ENCODE peak calls at places on chromosomes 3 and 15, in four cellular contexts. One of them, this sample, is unnamed.

GRCh38 chr3:150080058-150080730 is 109.5 kb upstream of the PFN2 start:
- DNase-seq in HCT116: no peak
- DNase-seq in mammary epithelial cell: no peak
- DNase-seq in MM.1S: no peak
- DNase-seq in this sample: no peak

GRCh38 chr15:44726568-44727461 is 9.5 kb upstream of the TRIM69 start:
- DNase-seq in HCT116: peak
- DNase-seq in mammary epithelial cell: peak
- DNase-seq in MM.1S: peak
- DNase-seq in this sample: peak

GRCh38 chr15:56052389-56053045 is 59.1 kb upstream of the NEDD4 start:
- DNase-seq in HCT116: peak
- DNase-seq in mammary epithelial cell: peak
- DNase-seq in MM.1S: peak
- DNase-seq in this sample: peak

GRCh38 chr3:59469948-59470723 is 420.3 kb upstream of the CFAP20DC start:
- DNase-seq in HCT116: no peak
- DNase-seq in mammary epithelial cell: peak
- DNase-seq in MM.1S: peak
- DNase-seq in this sample: peak

GRCh38 chr15:63322541-63322940 is 45.1 kb downstream of the APH1B start:
- DNase-seq in HCT116: no peak
- DNase-seq in mammary epithelial cell: no peak
- DNase-seq in MM.1S: no peak
- DNase-seq in this sample: no peak

GRCh38 chr3:32380097-32380496 is 11.6 kb upstream of the CMTM7 start:
- DNase-seq in HCT116: no peak
- DNase-seq in mammary epithelial cell: no peak
- DNase-seq in MM.1S: no peak
- DNase-seq in this sample: no peak

GRCh38 chr15:78077053-78077859 is at the start of gene TBC1D2B:
- DNase-seq in HCT116: no peak
- DNase-seq in mammary epithelial cell: peak
- DNase-seq in MM.1S: peak
- DNase-seq in this sample: no peak

GRCh38 chr15:47802216-47802615 is 84.9 kb downstream of the SEMA6D start:
- DNase-seq in HCT116: no peak
- DNase-seq in mammary epithelial cell: no peak
- DNase-seq in MM.1S: no peak
- DNase-seq in this sample: no peak

GRCh38 chr3:10932596-10932995 is 60.0 kb upstream of the SLC6A1 start:
- DNase-seq in HCT116: no peak
- DNase-seq in mammary epithelial cell: no peak
- DNase-seq in MM.1S: no peak
- DNase-seq in this sample: no peak

GRCh38 chr3:5128861-5129260 is 6.8 kb downstream of the ARL8B start:
- DNase-seq in HCT116: no peak
- DNase-seq in mammary epithelial cell: no peak
- DNase-seq in MM.1S: no peak
- DNase-seq in this sample: no peak

GRCh38 chr3:35639251-35640185 is at the start of gene ARPP21:
- DNase-seq in HCT116: no peak
- DNase-seq in mammary epithelial cell: no peak
- DNase-seq in MM.1S: peak
- DNase-seq in this sample: peak

GRCh38 chr3:18445421-18446066 is 20.4 kb upstream of the SATB1 start:
- DNase-seq in HCT116: no peak
- DNase-seq in mammary epithelial cell: no peak
- DNase-seq in MM.1S: no peak
- DNase-seq in this sample: no peak

GRCh38 chr3:4655145-4656045 is 162.2 kb downstream of the ITPR1 start:
- DNase-seq in HCT116: no peak
- DNase-seq in mammary epithelial cell: no peak
- DNase-seq in MM.1S: no peak
- DNase-seq in this sample: no peak

GRCh38 chr15:64699767-64700388 is 75.5 kb downstream of the RBPMS2 start:
- DNase-seq in HCT116: no peak
- DNase-seq in mammary epithelial cell: peak
- DNase-seq in MM.1S: no peak
- DNase-seq in this sample: peak

GRCh38 chr3:109656225-109656624 is 318.9 kb upstream of the DPPA4 start:
- DNase-seq in HCT116: no peak
- DNase-seq in mammary epithelial cell: no peak
- DNase-seq in MM.1S: no peak
- DNase-seq in this sample: no peak

GRCh38 chr3:46490338-46491084 is 7.3 kb upstream of the RTP3 start:
- DNase-seq in HCT116: no peak
- DNase-seq in mammary epithelial cell: peak
- DNase-seq in MM.1S: no peak
- DNase-seq in this sample: peak

GRCh38 chr3:46491089-46492070 is 6.4 kb upstream of the RTP3 start:
- DNase-seq in HCT116: no peak
- DNase-seq in mammary epithelial cell: peak
- DNase-seq in MM.1S: no peak
- DNase-seq in this sample: no peak

GRCh38 chr3:46489406-46489805 is 8.4 kb upstream of the RTP3 start:
- DNase-seq in HCT116: no peak
- DNase-seq in mammary epithelial cell: no peak
- DNase-seq in MM.1S: no peak
- DNase-seq in this sample: no peak

GRCh38 chr3:46488735-46489361 is 8.9 kb upstream of the RTP3 start:
- DNase-seq in HCT116: peak
- DNase-seq in mammary epithelial cell: peak
- DNase-seq in MM.1S: peak
- DNase-seq in this sample: peak

DNA sequence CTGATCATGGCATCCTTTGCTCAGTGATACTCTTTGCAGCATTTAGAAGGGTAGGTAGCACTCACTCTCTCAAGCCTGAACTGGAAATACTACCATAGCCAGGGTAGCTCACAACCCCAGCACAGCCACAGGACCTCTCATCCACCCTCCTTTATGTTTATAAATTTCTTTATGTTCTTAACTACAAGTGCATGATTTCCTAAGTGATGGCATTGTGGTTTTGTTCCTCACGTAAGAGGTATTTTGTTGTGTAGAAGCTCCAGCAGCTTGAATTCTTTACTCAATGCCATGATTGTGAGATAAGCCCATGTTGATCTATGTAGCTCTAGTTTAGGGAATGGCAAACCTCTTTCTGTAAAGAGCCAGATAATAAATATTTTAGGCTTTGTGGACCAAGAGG is 7.9 kb upstream of the RTP3 start:
- DNase-seq in HCT116: no peak
- DNase-seq in mammary epithelial cell: peak
- DNase-seq in MM.1S: no peak
- DNase-seq in this sample: peak
- H3K9ac ChIP-seq in HCT116: no peak
- H3K9ac ChIP-seq in mammary epithelial cell: no peak
- H3K9ac ChIP-seq in MM.1S: no peak
- H3K9ac ChIP-seq in this sample: peak

DNA sequence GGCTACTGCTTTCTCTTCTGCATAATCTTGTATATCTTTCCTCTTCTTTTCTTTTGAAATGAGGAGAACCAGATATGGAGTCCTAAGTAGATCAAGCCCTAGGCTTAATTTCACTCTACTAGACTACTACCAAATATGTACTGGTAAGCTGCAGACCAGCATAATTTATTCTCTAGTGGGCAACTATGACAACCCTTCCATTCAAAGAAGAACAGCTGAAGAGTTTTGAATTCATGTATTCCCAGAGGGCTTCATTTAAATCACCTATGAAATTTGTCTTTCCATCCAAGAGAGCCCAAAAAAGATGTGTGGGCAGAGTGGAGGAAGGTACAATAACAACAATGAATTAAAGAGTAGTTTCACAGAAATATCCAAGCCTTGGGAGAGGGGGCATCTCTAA is 9.9 kb downstream of the RAD18 start:
- DNase-seq in HCT116: no peak
- DNase-seq in mammary epithelial cell: no peak
- DNase-seq in MM.1S: no peak
- DNase-seq in this sample: no peak
- H3K4me3 ChIP-seq in HCT116: no peak
- H3K4me3 ChIP-seq in mammary epithelial cell: no peak
- H3K4me3 ChIP-seq in MM.1S: no peak
- H3K4me3 ChIP-seq in this sample: no peak

DNA sequence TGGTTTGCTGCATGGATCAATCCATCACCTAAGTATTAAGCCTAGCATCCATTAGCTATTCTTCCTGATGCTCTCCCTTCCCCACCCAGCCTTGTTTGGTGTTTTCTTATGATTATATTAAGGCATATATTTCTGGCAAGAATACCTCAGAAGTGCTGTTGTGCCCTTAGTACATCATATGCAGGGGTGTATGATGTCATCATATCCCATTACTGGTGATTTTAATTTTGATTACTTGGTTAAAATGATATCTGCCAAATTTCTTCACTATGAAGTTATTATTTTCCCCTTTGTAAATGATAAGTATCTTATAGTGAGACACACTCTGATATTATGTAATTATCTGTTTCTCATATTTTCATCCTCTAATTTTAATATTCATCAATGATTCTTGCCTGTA is 15.4 kb downstream of the SLC22A14 start:
- DNase-seq in HCT116: no peak
- DNase-seq in mammary epithelial cell: no peak
- DNase-seq in MM.1S: no peak
- DNase-seq in this sample: no peak
- TF ChIP-seq EZH2 in HCT116: no peak
- TF ChIP-seq EZH2 in mammary epithelial cell: no peak
- TF ChIP-seq EZH2 in MM.1S: no peak
- TF ChIP-seq EZH2 in this sample: no peak

GRCh38 chr3:158732856-158733200 is 571 bp upstream of the RARRES1 start:
- DNase-seq in HCT116: no peak
- DNase-seq in mammary epithelial cell: no peak
- DNase-seq in MM.1S: no peak
- DNase-seq in this sample: no peak
- H3K9ac ChIP-seq in HCT116: no peak
- H3K9ac ChIP-seq in mammary epithelial cell: no peak
- H3K9ac ChIP-seq in MM.1S: no peak
- H3K9ac ChIP-seq in this sample: peak

DNA sequence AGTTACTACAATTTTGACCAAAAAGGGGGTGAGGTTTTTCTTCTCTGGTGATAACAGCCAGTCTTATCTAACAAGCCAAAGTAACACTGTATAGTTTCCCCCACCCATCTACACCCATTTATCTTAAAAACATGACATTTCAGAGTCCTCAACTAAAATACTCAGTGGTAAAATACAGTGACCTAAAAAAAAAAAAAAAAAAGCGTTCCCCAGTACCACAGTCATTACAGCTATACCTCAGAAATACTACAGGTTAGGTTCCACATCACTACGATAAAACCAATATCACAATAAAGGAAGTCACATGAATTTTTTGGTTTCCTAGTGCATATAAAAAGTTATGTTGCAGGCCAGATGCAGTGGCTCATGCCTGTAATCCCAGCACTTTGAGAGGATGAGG is 13.8 kb downstream of the DENND4A start:
- DNase-seq in HCT116: no peak
- DNase-seq in mammary epithelial cell: no peak
- DNase-seq in MM.1S: no peak
- DNase-seq in this sample: no peak
- H3K4me3 ChIP-seq in HCT116: no peak
- H3K4me3 ChIP-seq in mammary epithelial cell: no peak
- H3K4me3 ChIP-seq in MM.1S: no peak
- H3K4me3 ChIP-seq in this sample: no peak

GRCh38 chr3:136819784-136820640 is 1.1 kb downstream of the SLC35G2 start:
- DNase-seq in HCT116: no peak
- DNase-seq in mammary epithelial cell: peak
- DNase-seq in MM.1S: no peak
- DNase-seq in this sample: peak
- TF ChIP-seq EZH2 in HCT116: no peak
- TF ChIP-seq EZH2 in mammary epithelial cell: no peak
- TF ChIP-seq EZH2 in MM.1S: no peak
- TF ChIP-seq EZH2 in this sample: no peak

DNA sequence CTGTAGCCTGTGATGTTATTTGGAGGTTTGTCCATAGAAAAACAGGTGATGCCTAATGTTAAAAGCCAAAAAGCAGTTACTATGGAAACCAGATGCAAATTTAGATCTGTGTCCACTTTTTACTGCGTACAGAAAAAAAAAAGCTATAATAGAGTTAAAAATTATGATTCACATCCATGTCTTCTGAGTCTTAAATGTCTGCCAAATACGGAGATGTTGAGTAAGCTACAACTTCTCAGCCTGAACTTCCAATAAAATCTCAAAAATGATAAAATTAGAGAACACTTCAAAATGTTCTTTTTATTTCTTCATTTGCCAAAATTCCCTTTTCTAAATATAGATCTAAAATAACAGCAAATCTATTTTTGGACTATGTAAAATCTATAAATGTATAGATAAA is 74.2 kb upstream of the GAP43 start:
- DNase-seq in HCT116: no peak
- DNase-seq in mammary epithelial cell: no peak
- DNase-seq in MM.1S: no peak
- DNase-seq in this sample: no peak
- H3K9ac ChIP-seq in HCT116: no peak
- H3K9ac ChIP-seq in mammary epithelial cell: no peak
- H3K9ac ChIP-seq in MM.1S: no peak
- H3K9ac ChIP-seq in this sample: no peak

GRCh38 chr15:40281057-40281850 is 1.6 kb downstream of the ANKRD63 start:
- DNase-seq in HCT116: no peak
- DNase-seq in mammary epithelial cell: no peak
- DNase-seq in MM.1S: no peak
- DNase-seq in this sample: no peak
- H3K4me3 ChIP-seq in HCT116: no peak
- H3K4me3 ChIP-seq in mammary epithelial cell: no peak
- H3K4me3 ChIP-seq in MM.1S: no peak
- H3K4me3 ChIP-seq in this sample: no peak

GRCh38 chr3:158097141-158097540 is 9.1 kb downstream of the SHOX2 start:
- DNase-seq in HCT116: no peak
- DNase-seq in mammary epithelial cell: no peak
- DNase-seq in MM.1S: no peak
- DNase-seq in this sample: no peak

GRCh38 chr3:158094917-158095301 is 11.3 kb downstream of the SHOX2 start:
- DNase-seq in HCT116: no peak
- DNase-seq in mammary epithelial cell: no peak
- DNase-seq in MM.1S: no peak
- DNase-seq in this sample: no peak

GRCh38 chr3:158093526-158093925 is 12.7 kb downstream of the SHOX2 start:
- DNase-seq in HCT116: no peak
- DNase-seq in mammary epithelial cell: no peak
- DNase-seq in MM.1S: no peak
- DNase-seq in this sample: no peak

GRCh38 chr3:158095302-158095997 is 10.8 kb downstream of the SHOX2 start:
- DNase-seq in HCT116: no peak
- DNase-seq in mammary epithelial cell: no peak
- DNase-seq in MM.1S: no peak
- DNase-seq in this sample: no peak

DNA sequence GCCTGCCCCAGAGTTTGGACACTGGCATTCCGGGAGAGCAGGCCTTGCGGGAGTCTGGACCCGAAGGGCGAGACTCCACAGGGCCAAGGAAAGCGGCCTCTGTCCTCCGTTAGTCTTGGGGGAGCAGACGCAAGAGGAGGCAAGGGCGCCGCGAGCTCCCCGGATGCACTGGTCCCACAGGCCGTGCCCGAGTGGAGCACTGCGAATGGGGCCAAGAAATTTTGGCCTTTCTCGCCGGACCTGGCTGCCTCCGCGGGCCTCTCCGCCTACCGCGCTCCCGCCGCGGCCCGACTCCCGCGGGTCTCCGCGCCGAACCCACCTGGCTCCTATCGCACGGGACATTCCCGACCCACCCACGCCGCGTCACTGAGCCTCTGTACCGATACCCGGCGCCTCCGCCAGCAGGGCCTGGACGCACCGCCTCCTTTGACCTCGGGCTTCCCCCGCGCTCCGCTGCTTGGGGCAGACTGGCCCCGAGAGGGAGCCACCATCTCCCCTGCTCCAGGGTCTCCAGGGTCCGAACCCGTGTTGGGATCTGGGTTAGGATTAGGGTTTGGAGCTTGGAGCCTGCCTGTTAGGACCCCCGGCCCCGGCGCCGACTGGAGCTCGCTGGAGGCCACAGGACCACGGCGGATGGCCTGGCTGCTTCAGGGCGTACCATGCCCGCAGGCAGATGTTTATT is 11.8 kb downstream of the SHOX2 start:
- DNase-seq in HCT116: no peak
- DNase-seq in mammary epithelial cell: no peak
- DNase-seq in MM.1S: no peak
- DNase-seq in this sample: no peak
- TF ChIP-seq EZH2 in HCT116: no peak
- TF ChIP-seq EZH2 in mammary epithelial cell: no peak
- TF ChIP-seq EZH2 in MM.1S: no peak
- TF ChIP-seq EZH2 in this sample: peak